ENCODE peak calls at places on chromosomes 4 and X, in ten cellular contexts. F is Caco-2, T is K562, R is tibial artery, H is stomach, J is lower lobe of right lung, O is left lung, V is IMR-90, D is brain microvascular endothelial cell, L is left ventricle myocardium inferior. M is an unnamed sample. For H3K27me3, the result is how much of the 10 kb centered on the place peaks cover.

GRCh38 chr4:8729408-8730149 is 137.0 kb downstream of the CPZ start:
- DNase-seq in F (no peak), T (no peak), R (no peak), H (no peak), J (peak), O (peak), V (no peak), D (no peak), L (no peak), M (peak)

GRCh38 chr4:170015285-170015684 is 10.9 kb downstream of the MFAP3L start:
- DNase-seq in F (no peak), T (no peak), R (no peak), H (no peak), J (no peak), O (no peak), V (no peak), D (no peak), L (no peak), M (peak)

GRCh38 chrX:28609917-28610613 is 22.8 kb downstream of the IL1RAPL1 start:
- DNase-seq in F (no peak), T (no peak), R (no peak), H (peak), J (no peak), O (no peak), V (no peak), D (no peak), L (peak), M (no peak)

GRCh38 chr4:3371581-3372001 is 70.2 kb upstream of the HGFAC start:
- DNase-seq in F (no peak), T (no peak), R (no peak), H (no peak), J (peak), O (peak), V (peak), D (no peak), L (no peak), M (no peak)

GRCh38 chr4:181564616-181565015 is 678.6 kb upstream of the TENM3 start:
- DNase-seq in F (no peak), T (no peak), R (no peak), H (no peak), J (no peak), O (no peak), V (peak), D (no peak), L (no peak), M (no peak)

GRCh38 chr4:72194046-72194445 is 162.2 kb downstream of the NPFFR2 start:
- DNase-seq in F (no peak), T (no peak), R (no peak), H (no peak), J (no peak), O (no peak), V (no peak), D (no peak), L (no peak), M (no peak)

GRCh38 chrX:6941041-6941440 is 206.5 kb upstream of the STS start:
- DNase-seq in F (no peak), T (no peak), R (no peak), H (no peak), J (no peak), O (no peak), V (peak), D (peak), L (no peak), M (no peak)

GRCh38 chr4:53465891-53466290 is 88.5 kb downstream of the FIP1L1 start:
- DNase-seq in F (no peak), T (no peak), R (no peak), H (no peak), J (no peak), O (no peak), V (no peak), D (no peak), L (no peak), M (no peak)

GRCh38 chrX:14936561-14936960 is 63.3 kb downstream of the MOSPD2 start:
- DNase-seq in F (no peak), T (peak), R (peak), H (no peak), J (peak), O (no peak), V (peak), D (peak), L (no peak), M (no peak)

GRCh38 chr4:13325744-13326143 is 158.4 kb downstream of the RAB28 start:
- DNase-seq in F (no peak), T (no peak), R (no peak), H (no peak), J (no peak), O (no peak), V (no peak), D (no peak), L (no peak), M (no peak)

GRCh38 chr4:5960197-5960880 is 57.9 kb downstream of the C4orf50 start:
- DNase-seq in F (no peak), T (no peak), R (no peak), H (peak), J (no peak), O (no peak), V (no peak), D (no peak), L (no peak), M (no peak)

GRCh38 chrX:13488706-13489105 is 80.7 kb upstream of the EGFL6 start:
- DNase-seq in F (no peak), T (no peak), R (no peak), H (no peak), J (no peak), O (no peak), V (no peak), D (no peak), L (no peak), M (no peak)

GRCh38 chr4:74159397-74159709 is 1.4 kb downstream of the MTHFD2L start:
- DNase-seq in F (no peak), T (no peak), R (no peak), H (no peak), J (no peak), O (no peak), V (no peak), D (no peak), L (no peak), M (no peak)

GRCh38 chrX:37302569-37302968 is 46.6 kb upstream of the PRRG1 start:
- DNase-seq in F (peak), T (no peak), R (peak), H (no peak), J (no peak), O (no peak), V (peak), D (peak), L (peak), M (no peak)
- TF ChIP-seq CTCF in F (peak), T (peak), R (no peak), H (no peak), J (peak), O (no peak), V (peak), D (peak), L (peak), M (no peak)

DNA sequence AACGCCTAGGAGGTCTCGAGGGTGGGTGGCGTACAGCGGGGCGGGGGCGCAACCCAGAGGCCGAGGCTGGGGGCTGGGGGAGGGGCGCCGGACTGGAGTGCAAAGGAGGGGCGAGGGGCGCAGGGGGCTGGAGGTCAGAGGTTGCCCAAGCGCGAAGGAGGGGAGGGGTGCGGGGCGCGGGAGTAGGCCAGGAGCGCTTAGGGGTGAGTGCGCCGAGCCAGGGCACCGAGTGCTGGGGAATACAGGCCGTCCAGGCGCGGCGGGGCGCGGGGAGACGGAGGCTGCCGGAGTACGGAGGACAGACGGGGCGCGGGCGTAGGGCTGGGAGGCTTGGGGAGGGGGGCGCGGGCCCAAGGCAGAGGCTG is 318 bp downstream of the GYG2 start:
- DNase-seq in F (peak), T (peak), R (no peak), H (no peak), J (no peak), O (peak), V (no peak), D (no peak), L (no peak), M (no peak)
- H3K4me3 ChIP-seq in F (peak), T (peak), R (peak), H (peak), J (peak), O (peak), V (peak), D (peak), L (peak), M (no peak)

GRCh38 chrX:626745-627509 is 3.7 kb upstream of the SHOX start:
- DNase-seq in F (no peak), T (no peak), R (no peak), H (no peak), J (no peak), O (no peak), V (no peak), D (no peak), L (no peak), M (no peak)
- H3K27me3 ChIP-seq in F (under half), T (under half), R (half or more), H (half or more), J (half or more), O (half or more), V (under half), D (under half), L (half or more), M (half or more)

GRCh38 chr4:110475881-110476818 is at the start of gene ENPEP:
- DNase-seq in F (no peak), T (no peak), R (no peak), H (no peak), J (no peak), O (peak), V (peak), D (peak), L (peak), M (no peak)

GRCh38 chr4:110477836-110478235 is 1.9 kb downstream of the ENPEP start:
- DNase-seq in F (no peak), T (no peak), R (no peak), H (no peak), J (no peak), O (no peak), V (no peak), D (no peak), L (no peak), M (no peak)

GRCh38 chr4:110467400-110467799 is 8.6 kb upstream of the ENPEP start:
- DNase-seq in F (no peak), T (no peak), R (no peak), H (no peak), J (no peak), O (no peak), V (no peak), D (no peak), L (no peak), M (no peak)

DNA sequence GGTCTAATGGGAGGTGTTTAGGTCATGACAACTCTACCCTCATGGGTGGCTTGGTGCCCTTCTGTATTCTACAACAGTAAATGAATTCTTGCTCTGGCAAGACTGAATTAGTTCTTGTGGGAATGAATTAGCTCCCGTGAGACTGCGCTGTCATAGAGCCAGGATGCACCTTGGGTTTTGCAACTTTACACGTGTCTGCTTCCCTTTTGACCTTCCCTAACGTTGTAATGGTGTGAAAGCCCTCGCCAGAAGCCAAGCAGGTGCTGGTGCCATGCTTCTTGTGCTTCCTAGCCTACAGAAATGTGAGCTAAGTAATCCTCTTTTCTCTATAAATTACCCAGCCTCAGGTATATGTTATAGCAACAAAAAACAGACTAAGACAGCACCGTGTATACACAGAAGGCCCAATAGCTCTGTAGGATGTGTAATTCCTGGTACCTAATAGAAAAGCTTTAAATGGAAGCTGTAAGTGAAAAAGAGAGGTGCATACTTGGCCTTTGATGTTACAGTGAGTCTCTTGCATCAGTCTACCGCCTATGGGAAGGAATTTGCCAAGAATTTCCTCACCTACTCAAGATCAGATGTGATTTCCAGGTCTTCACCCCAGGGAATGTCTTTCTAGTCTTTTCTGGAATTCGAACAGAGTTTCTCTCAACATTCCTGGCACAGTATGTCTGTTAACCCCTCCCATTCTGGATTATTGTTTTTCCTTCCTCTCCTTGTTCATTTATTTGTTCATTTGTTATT is 3.2 kb upstream of the ENPEP start:
- DNase-seq in F (peak), T (no peak), R (no peak), H (no peak), J (no peak), O (no peak), V (no peak), D (no peak), L (no peak), M (no peak)
- TF ChIP-seq CTCF in F (no peak), T (no peak), R (no peak), H (no peak), J (no peak), O (no peak), V (no peak), D (no peak), L (no peak), M (no peak)

DNA sequence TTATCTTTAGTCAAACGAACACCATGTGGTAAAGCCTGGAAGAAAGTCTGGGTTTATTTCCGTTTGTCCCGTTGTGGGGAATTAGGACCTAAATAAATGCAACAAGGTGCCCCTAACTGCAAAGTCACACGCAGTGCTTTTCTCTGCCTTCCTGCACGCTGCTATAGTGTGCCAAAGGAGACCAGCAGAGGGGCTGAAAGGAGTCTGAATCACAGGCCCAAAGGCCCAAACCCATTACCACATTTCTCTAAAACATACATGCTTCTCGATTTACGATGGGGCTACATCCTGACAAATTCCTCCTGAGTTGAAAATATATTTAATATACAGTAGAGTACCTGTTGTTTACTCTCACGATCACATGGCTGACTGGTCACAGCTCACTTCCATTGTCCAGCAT is 4.5 kb downstream of the VEGFC start:
- DNase-seq in F (no peak), T (no peak), R (no peak), H (no peak), J (no peak), O (no peak), V (no peak), D (no peak), L (no peak), M (no peak)
- H3K4me3 ChIP-seq in F (no peak), T (no peak), R (no peak), H (no peak), J (no peak), O (no peak), V (peak), D (no peak), L (peak), M (no peak)

DNA sequence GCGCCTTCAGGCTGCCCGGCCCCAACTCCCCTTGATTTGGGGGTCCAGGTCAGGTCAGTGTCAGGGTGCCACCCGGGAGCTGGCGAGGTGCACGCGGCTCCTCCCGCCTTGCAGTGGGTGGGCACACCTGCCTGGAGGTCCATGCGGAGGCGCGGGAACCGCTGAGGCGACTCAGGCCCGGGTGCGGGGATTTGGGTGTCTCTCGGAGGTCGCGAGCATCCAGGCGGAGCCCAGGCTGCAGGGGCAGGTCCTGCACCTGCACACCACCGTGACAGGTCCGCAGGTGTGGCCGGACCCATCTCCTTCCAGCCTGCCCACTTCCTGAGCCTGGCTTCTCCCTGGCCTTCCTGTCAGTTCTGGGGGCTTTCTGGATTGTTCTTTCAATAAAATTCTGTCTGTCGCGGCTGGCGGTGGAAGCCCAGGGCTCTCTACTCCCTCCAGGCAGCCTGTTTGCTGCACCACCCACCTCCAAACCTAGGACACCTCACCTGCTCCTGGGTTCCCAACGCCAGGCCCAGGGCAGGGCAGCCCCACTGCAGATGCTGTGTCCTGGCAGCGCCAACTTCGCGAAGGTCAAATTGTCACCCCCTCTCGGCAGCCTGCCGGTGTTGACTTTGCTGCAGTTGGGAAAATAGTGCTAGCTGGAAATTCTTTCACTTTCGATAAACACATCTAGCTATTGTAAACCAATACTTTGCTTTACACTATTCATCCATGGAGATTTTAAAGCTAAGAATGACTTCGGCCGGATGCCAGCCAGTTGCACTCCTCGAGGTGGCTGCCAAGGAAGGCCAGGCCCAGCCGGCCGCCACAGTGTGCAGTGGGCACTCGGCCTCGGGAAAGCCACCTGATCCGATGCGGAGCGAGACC is 35.9 kb downstream of the FGFRL1 start:
- DNase-seq in F (no peak), T (no peak), R (peak), H (peak), J (peak), O (peak), V (no peak), D (no peak), L (peak), M (no peak)
- H3K27me3 ChIP-seq in F (under half), T (under half), R (under half), H (half or more), J (under half), O (half or more), V (under half), D (under half), L (half or more), M (under half)

DNA sequence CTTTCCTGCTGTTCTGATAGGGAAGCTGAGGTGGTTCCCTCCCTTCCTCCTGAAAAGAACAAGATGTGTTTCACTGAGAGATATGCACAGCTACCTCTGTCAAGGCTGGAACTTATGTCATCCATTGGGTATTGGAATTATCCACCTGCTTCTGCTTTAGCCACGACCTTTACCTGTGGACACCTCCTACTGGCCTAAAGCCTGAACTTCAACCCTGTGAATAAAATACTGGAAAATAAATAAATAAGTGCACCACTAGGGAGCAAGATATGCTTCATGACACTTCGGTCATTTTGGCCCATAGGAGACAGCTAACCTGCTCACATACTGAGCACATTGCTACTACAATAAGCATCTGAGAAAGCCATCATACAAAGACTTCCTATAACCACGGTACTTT is 419.9 kb upstream of the NWD2 start:
- DNase-seq in F (peak), T (peak), R (no peak), H (no peak), J (no peak), O (no peak), V (no peak), D (no peak), L (no peak), M (no peak)
- TF ChIP-seq CTCF in F (no peak), T (peak), R (no peak), H (no peak), J (no peak), O (no peak), V (no peak), D (no peak), L (no peak), M (no peak)

GRCh38 chr4:86523333-86523732 is 70.8 kb upstream of the PTPN13 start:
- DNase-seq in F (no peak), T (no peak), R (no peak), H (no peak), J (no peak), O (no peak), V (no peak), D (no peak), L (no peak), M (no peak)

GRCh38 chr4:86522349-86522748 is 71.8 kb upstream of the PTPN13 start:
- DNase-seq in F (no peak), T (no peak), R (no peak), H (no peak), J (no peak), O (no peak), V (no peak), D (no peak), L (no peak), M (no peak)

DNA sequence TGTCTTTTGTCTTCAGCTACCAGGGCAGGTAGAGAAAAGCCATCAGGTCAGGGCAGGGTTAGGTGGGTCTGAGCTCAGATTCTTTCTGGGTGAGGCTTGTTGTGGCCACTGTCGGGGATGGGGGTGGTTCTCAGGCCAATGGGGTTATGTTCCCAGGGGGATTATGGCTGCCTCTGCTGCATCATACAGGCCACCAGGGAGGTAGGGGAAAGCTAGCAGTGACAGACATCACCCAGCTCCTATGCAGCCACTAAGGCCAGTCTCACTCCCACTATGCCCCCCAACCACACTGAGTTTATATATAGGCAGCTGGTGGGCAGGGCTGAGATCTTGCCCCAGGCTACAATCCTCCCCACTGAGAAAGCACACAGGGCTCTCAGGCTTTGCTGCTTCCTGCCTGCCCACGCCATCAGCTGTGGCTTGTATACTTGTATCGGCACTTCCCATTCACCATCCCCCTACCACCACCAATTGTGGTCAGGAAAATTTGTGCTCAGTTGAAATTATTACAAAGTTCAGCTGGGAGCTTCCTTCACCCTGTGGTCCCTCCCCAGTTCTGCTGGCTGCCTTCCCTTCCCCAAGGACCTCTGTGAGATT is 72.6 kb upstream of the PTPN13 start:
- DNase-seq in F (no peak), T (no peak), R (no peak), H (no peak), J (peak), O (no peak), V (no peak), D (no peak), L (no peak), M (no peak)
- H3K4me3 ChIP-seq in F (no peak), T (no peak), R (no peak), H (no peak), J (no peak), O (no peak), V (no peak), D (no peak), L (no peak), M (no peak)